ENCODE peak calls at places on chromosome 14, in six cellular contexts. One of them, this sample, is unnamed.

GRCh38 chr14:74612346-74613021 is 447 bp upstream of the LTBP2 start:
- DNase-seq in NCI-H1417: peak
- DNase-seq in left colon: peak
- DNase-seq in activated naive CD4-positive, alpha-beta T cell: peak
- DNase-seq in SJCRH30: peak
- DNase-seq in activated CD8-positive, alpha-beta memory T cell treated with anti-CD3 and anti-CD28 coated beads for 4 hours: peak
- DNase-seq in this sample: peak

GRCh38 chr14:104158827-104159798 is 20.7 kb downstream of the KIF26A start:
- DNase-seq in NCI-H1417: no peak
- DNase-seq in left colon: no peak
- DNase-seq in activated naive CD4-positive, alpha-beta T cell: no peak
- DNase-seq in SJCRH30: no peak
- DNase-seq in activated CD8-positive, alpha-beta memory T cell treated with anti-CD3 and anti-CD28 coated beads for 4 hours: no peak
- DNase-seq in this sample: no peak

GRCh38 chr14:82441270-82441669 is 907.6 kb upstream of the SEL1L start:
- DNase-seq in NCI-H1417: no peak
- DNase-seq in left colon: no peak
- DNase-seq in activated naive CD4-positive, alpha-beta T cell: no peak
- DNase-seq in SJCRH30: no peak
- DNase-seq in activated CD8-positive, alpha-beta memory T cell treated with anti-CD3 and anti-CD28 coated beads for 4 hours: no peak
- DNase-seq in this sample: no peak

GRCh38 chr14:52824479-52824878 is 33.1 kb upstream of the GNPNAT1 start:
- DNase-seq in NCI-H1417: no peak
- DNase-seq in left colon: no peak
- DNase-seq in activated naive CD4-positive, alpha-beta T cell: no peak
- DNase-seq in SJCRH30: no peak
- DNase-seq in activated CD8-positive, alpha-beta memory T cell treated with anti-CD3 and anti-CD28 coated beads for 4 hours: no peak
- DNase-seq in this sample: no peak

GRCh38 chr14:32202468-32202865 is 602 bp downstream of the RNU6-8 start:
- DNase-seq in NCI-H1417: peak
- DNase-seq in left colon: no peak
- DNase-seq in activated naive CD4-positive, alpha-beta T cell: no peak
- DNase-seq in SJCRH30: peak
- DNase-seq in activated CD8-positive, alpha-beta memory T cell treated with anti-CD3 and anti-CD28 coated beads for 4 hours: no peak
- DNase-seq in this sample: no peak

GRCh38 chr14:23443881-23444280 is 8.4 kb upstream of the MYH7 start:
- DNase-seq in NCI-H1417: no peak
- DNase-seq in left colon: no peak
- DNase-seq in activated naive CD4-positive, alpha-beta T cell: no peak
- DNase-seq in SJCRH30: peak
- DNase-seq in activated CD8-positive, alpha-beta memory T cell treated with anti-CD3 and anti-CD28 coated beads for 4 hours: no peak
- DNase-seq in this sample: no peak

GRCh38 chr14:77144412-77145115 is 3.0 kb upstream of the ZDHHC22 start:
- DNase-seq in NCI-H1417: peak
- DNase-seq in left colon: no peak
- DNase-seq in activated naive CD4-positive, alpha-beta T cell: no peak
- DNase-seq in SJCRH30: no peak
- DNase-seq in activated CD8-positive, alpha-beta memory T cell treated with anti-CD3 and anti-CD28 coated beads for 4 hours: no peak
- DNase-seq in this sample: no peak

GRCh38 chr14:62117010-62117717 is 354.9 kb downstream of the SNAPC1 start:
- DNase-seq in NCI-H1417: peak
- DNase-seq in left colon: peak
- DNase-seq in activated naive CD4-positive, alpha-beta T cell: peak
- DNase-seq in SJCRH30: peak
- DNase-seq in activated CD8-positive, alpha-beta memory T cell treated with anti-CD3 and anti-CD28 coated beads for 4 hours: peak
- DNase-seq in this sample: peak

GRCh38 chr14:20413785-20414117 is 450 bp upstream of the TEP1 start:
- DNase-seq in NCI-H1417: no peak
- DNase-seq in left colon: no peak
- DNase-seq in activated naive CD4-positive, alpha-beta T cell: no peak
- DNase-seq in SJCRH30: peak
- DNase-seq in activated CD8-positive, alpha-beta memory T cell treated with anti-CD3 and anti-CD28 coated beads for 4 hours: no peak
- DNase-seq in this sample: no peak

GRCh38 chr14:30648471-30648870 is 26.4 kb downstream of the SCFD1 start:
- DNase-seq in NCI-H1417: no peak
- DNase-seq in left colon: no peak
- DNase-seq in activated naive CD4-positive, alpha-beta T cell: no peak
- DNase-seq in SJCRH30: no peak
- DNase-seq in activated CD8-positive, alpha-beta memory T cell treated with anti-CD3 and anti-CD28 coated beads for 4 hours: no peak
- DNase-seq in this sample: no peak

GRCh38 chr14:63713765-63714164 is 14.1 kb downstream of the SGPP1 start:
- DNase-seq in NCI-H1417: no peak
- DNase-seq in left colon: no peak
- DNase-seq in activated naive CD4-positive, alpha-beta T cell: no peak
- DNase-seq in SJCRH30: no peak
- DNase-seq in activated CD8-positive, alpha-beta memory T cell treated with anti-CD3 and anti-CD28 coated beads for 4 hours: no peak
- DNase-seq in this sample: no peak

GRCh38 chr14:88189040-88189839 is 133.8 kb downstream of the KCNK10 start:
- DNase-seq in NCI-H1417: peak
- DNase-seq in left colon: peak
- DNase-seq in activated naive CD4-positive, alpha-beta T cell: no peak
- DNase-seq in SJCRH30: peak
- DNase-seq in activated CD8-positive, alpha-beta memory T cell treated with anti-CD3 and anti-CD28 coated beads for 4 hours: no peak
- DNase-seq in this sample: peak

GRCh38 chr14:56730468-56731145 is 79.7 kb downstream of the OTX2 start:
- DNase-seq in NCI-H1417: no peak
- DNase-seq in left colon: no peak
- DNase-seq in activated naive CD4-positive, alpha-beta T cell: no peak
- DNase-seq in SJCRH30: peak
- DNase-seq in activated CD8-positive, alpha-beta memory T cell treated with anti-CD3 and anti-CD28 coated beads for 4 hours: no peak
- DNase-seq in this sample: no peak

GRCh38 chr14:87992349-87992719 is 648 bp downstream of the GALC start:
- DNase-seq in NCI-H1417: peak
- DNase-seq in left colon: no peak
- DNase-seq in activated naive CD4-positive, alpha-beta T cell: no peak
- DNase-seq in SJCRH30: no peak
- DNase-seq in activated CD8-positive, alpha-beta memory T cell treated with anti-CD3 and anti-CD28 coated beads for 4 hours: no peak
- DNase-seq in this sample: no peak

GRCh38 chr14:71408362-71409035 is 501.2 kb downstream of the PCNX1 start:
- DNase-seq in NCI-H1417: no peak
- DNase-seq in left colon: no peak
- DNase-seq in activated naive CD4-positive, alpha-beta T cell: no peak
- DNase-seq in SJCRH30: peak
- DNase-seq in activated CD8-positive, alpha-beta memory T cell treated with anti-CD3 and anti-CD28 coated beads for 4 hours: no peak
- DNase-seq in this sample: no peak

GRCh38 chr14:29353473-29353872 is 574.2 kb downstream of the PRKD1 start:
- DNase-seq in NCI-H1417: no peak
- DNase-seq in left colon: no peak
- DNase-seq in activated naive CD4-positive, alpha-beta T cell: no peak
- DNase-seq in SJCRH30: no peak
- DNase-seq in activated CD8-positive, alpha-beta memory T cell treated with anti-CD3 and anti-CD28 coated beads for 4 hours: no peak
- DNase-seq in this sample: no peak

GRCh38 chr14:105496831-105497591 is 6.0 kb downstream of the TEDC1 start:
- DNase-seq in NCI-H1417: no peak
- DNase-seq in left colon: no peak
- DNase-seq in activated naive CD4-positive, alpha-beta T cell: no peak
- DNase-seq in SJCRH30: no peak
- DNase-seq in activated CD8-positive, alpha-beta memory T cell treated with anti-CD3 and anti-CD28 coated beads for 4 hours: no peak
- DNase-seq in this sample: no peak

GRCh38 chr14:105059035-105059916 is 6.0 kb downstream of the GPR132 start:
- DNase-seq in NCI-H1417: no peak
- DNase-seq in left colon: no peak
- DNase-seq in activated naive CD4-positive, alpha-beta T cell: no peak
- DNase-seq in SJCRH30: peak
- DNase-seq in activated CD8-positive, alpha-beta memory T cell treated with anti-CD3 and anti-CD28 coated beads for 4 hours: no peak
- DNase-seq in this sample: peak

GRCh38 chr14:56794557-56795283 is 15.6 kb downstream of the OTX2 start:
- DNase-seq in NCI-H1417: no peak
- DNase-seq in left colon: no peak
- DNase-seq in activated naive CD4-positive, alpha-beta T cell: no peak
- DNase-seq in SJCRH30: no peak
- DNase-seq in activated CD8-positive, alpha-beta memory T cell treated with anti-CD3 and anti-CD28 coated beads for 4 hours: no peak
- DNase-seq in this sample: no peak

GRCh38 chr14:88630565-88630964 is 67.7 kb downstream of the ZC3H14 start:
- DNase-seq in NCI-H1417: no peak
- DNase-seq in left colon: no peak
- DNase-seq in activated naive CD4-positive, alpha-beta T cell: no peak
- DNase-seq in SJCRH30: no peak
- DNase-seq in activated CD8-positive, alpha-beta memory T cell treated with anti-CD3 and anti-CD28 coated beads for 4 hours: no peak
- DNase-seq in this sample: no peak

GRCh38 chr14:75279153-75279738 is 618 bp downstream of the FOS start:
- DNase-seq in NCI-H1417: peak
- DNase-seq in left colon: peak
- DNase-seq in activated naive CD4-positive, alpha-beta T cell: no peak
- DNase-seq in SJCRH30: peak
- DNase-seq in activated CD8-positive, alpha-beta memory T cell treated with anti-CD3 and anti-CD28 coated beads for 4 hours: no peak
- DNase-seq in this sample: no peak

GRCh38 chr14:22887260-22887989 is 4.4 kb downstream of the REM2 start:
- DNase-seq in NCI-H1417: peak
- DNase-seq in left colon: peak
- DNase-seq in activated naive CD4-positive, alpha-beta T cell: no peak
- DNase-seq in SJCRH30: no peak
- DNase-seq in activated CD8-positive, alpha-beta memory T cell treated with anti-CD3 and anti-CD28 coated beads for 4 hours: no peak
- DNase-seq in this sample: no peak

GRCh38 chr14:41830679-41831078 is 224.0 kb downstream of the LRFN5 start:
- DNase-seq in NCI-H1417: no peak
- DNase-seq in left colon: peak
- DNase-seq in activated naive CD4-positive, alpha-beta T cell: no peak
- DNase-seq in SJCRH30: peak
- DNase-seq in activated CD8-positive, alpha-beta memory T cell treated with anti-CD3 and anti-CD28 coated beads for 4 hours: no peak
- DNase-seq in this sample: no peak

GRCh38 chr14:36394593-36394992 is 74.2 kb upstream of the MBIP start:
- DNase-seq in NCI-H1417: no peak
- DNase-seq in left colon: no peak
- DNase-seq in activated naive CD4-positive, alpha-beta T cell: no peak
- DNase-seq in SJCRH30: no peak
- DNase-seq in activated CD8-positive, alpha-beta memory T cell treated with anti-CD3 and anti-CD28 coated beads for 4 hours: no peak
- DNase-seq in this sample: no peak

GRCh38 chr14:90056821-90057220 is 5.0 kb upstream of the KCNK13 start:
- DNase-seq in NCI-H1417: no peak
- DNase-seq in left colon: no peak
- DNase-seq in activated naive CD4-positive, alpha-beta T cell: no peak
- DNase-seq in SJCRH30: no peak
- DNase-seq in activated CD8-positive, alpha-beta memory T cell treated with anti-CD3 and anti-CD28 coated beads for 4 hours: no peak
- DNase-seq in this sample: no peak

GRCh38 chr14:45715946-45716345 is 462.9 kb upstream of the MIS18BP1 start:
- DNase-seq in NCI-H1417: no peak
- DNase-seq in left colon: no peak
- DNase-seq in activated naive CD4-positive, alpha-beta T cell: no peak
- DNase-seq in SJCRH30: peak
- DNase-seq in activated CD8-positive, alpha-beta memory T cell treated with anti-CD3 and anti-CD28 coated beads for 4 hours: no peak
- DNase-seq in this sample: no peak

GRCh38 chr14:80992580-80992979 is 37.2 kb downstream of the TSHR start:
- DNase-seq in NCI-H1417: no peak
- DNase-seq in left colon: no peak
- DNase-seq in activated naive CD4-positive, alpha-beta T cell: no peak
- DNase-seq in SJCRH30: no peak
- DNase-seq in activated CD8-positive, alpha-beta memory T cell treated with anti-CD3 and anti-CD28 coated beads for 4 hours: no peak
- DNase-seq in this sample: no peak

GRCh38 chr14:73743431-73743931 is 29.3 kb upstream of the PNMA1 start:
- DNase-seq in NCI-H1417: no peak
- DNase-seq in left colon: no peak
- DNase-seq in activated naive CD4-positive, alpha-beta T cell: no peak
- DNase-seq in SJCRH30: peak
- DNase-seq in activated CD8-positive, alpha-beta memory T cell treated with anti-CD3 and anti-CD28 coated beads for 4 hours: no peak
- DNase-seq in this sample: peak

GRCh38 chr14:21278632-21279031 is 1.3 kb upstream of the RPGRIP1 start:
- DNase-seq in NCI-H1417: no peak
- DNase-seq in left colon: no peak
- DNase-seq in activated naive CD4-positive, alpha-beta T cell: no peak
- DNase-seq in SJCRH30: no peak
- DNase-seq in activated CD8-positive, alpha-beta memory T cell treated with anti-CD3 and anti-CD28 coated beads for 4 hours: no peak
- DNase-seq in this sample: no peak

GRCh38 chr14:99513946-99514551 is 32.8 kb downstream of the CCNK start:
- DNase-seq in NCI-H1417: no peak
- DNase-seq in left colon: no peak
- DNase-seq in activated naive CD4-positive, alpha-beta T cell: no peak
- DNase-seq in SJCRH30: no peak
- DNase-seq in activated CD8-positive, alpha-beta memory T cell treated with anti-CD3 and anti-CD28 coated beads for 4 hours: no peak
- DNase-seq in this sample: no peak

GRCh38 chr14:23185046-23185445 is 1.6 kb upstream of the SLC7A8 start:
- DNase-seq in NCI-H1417: no peak
- DNase-seq in left colon: no peak
- DNase-seq in activated naive CD4-positive, alpha-beta T cell: no peak
- DNase-seq in SJCRH30: no peak
- DNase-seq in activated CD8-positive, alpha-beta memory T cell treated with anti-CD3 and anti-CD28 coated beads for 4 hours: no peak
- DNase-seq in this sample: no peak

GRCh38 chr14:39266589-39266870 is 32.8 kb downstream of the MIA2 start:
- DNase-seq in NCI-H1417: no peak
- DNase-seq in left colon: peak
- DNase-seq in activated naive CD4-positive, alpha-beta T cell: no peak
- DNase-seq in SJCRH30: no peak
- DNase-seq in activated CD8-positive, alpha-beta memory T cell treated with anti-CD3 and anti-CD28 coated beads for 4 hours: no peak
- DNase-seq in this sample: peak

GRCh38 chr14:106564058-106564643 is 1037.8 kb downstream of the TMEM121 start:
- DNase-seq in NCI-H1417: no peak
- DNase-seq in left colon: peak
- DNase-seq in activated naive CD4-positive, alpha-beta T cell: peak
- DNase-seq in SJCRH30: peak
- DNase-seq in activated CD8-positive, alpha-beta memory T cell treated with anti-CD3 and anti-CD28 coated beads for 4 hours: no peak
- DNase-seq in this sample: peak

GRCh38 chr14:106174206-106174605 is 647.8 kb downstream of the TMEM121 start:
- DNase-seq in NCI-H1417: no peak
- DNase-seq in left colon: no peak
- DNase-seq in activated naive CD4-positive, alpha-beta T cell: no peak
- DNase-seq in SJCRH30: no peak
- DNase-seq in activated CD8-positive, alpha-beta memory T cell treated with anti-CD3 and anti-CD28 coated beads for 4 hours: peak
- DNase-seq in this sample: no peak

GRCh38 chr14:29940482-29940881 is 12.8 kb upstream of the PRKD1 start:
- DNase-seq in NCI-H1417: no peak
- DNase-seq in left colon: no peak
- DNase-seq in activated naive CD4-positive, alpha-beta T cell: no peak
- DNase-seq in SJCRH30: no peak
- DNase-seq in activated CD8-positive, alpha-beta memory T cell treated with anti-CD3 and anti-CD28 coated beads for 4 hours: no peak
- DNase-seq in this sample: no peak

GRCh38 chr14:29894030-29894429 is 33.6 kb downstream of the PRKD1 start:
- DNase-seq in NCI-H1417: no peak
- DNase-seq in left colon: no peak
- DNase-seq in activated naive CD4-positive, alpha-beta T cell: no peak
- DNase-seq in SJCRH30: no peak
- DNase-seq in activated CD8-positive, alpha-beta memory T cell treated with anti-CD3 and anti-CD28 coated beads for 4 hours: no peak
- DNase-seq in this sample: no peak

GRCh38 chr14:54893151-54893760 is 9.4 kb downstream of the GCH1 start:
- DNase-seq in NCI-H1417: peak
- DNase-seq in left colon: no peak
- DNase-seq in activated naive CD4-positive, alpha-beta T cell: no peak
- DNase-seq in SJCRH30: peak
- DNase-seq in activated CD8-positive, alpha-beta memory T cell treated with anti-CD3 and anti-CD28 coated beads for 4 hours: no peak
- DNase-seq in this sample: no peak

GRCh38 chr14:55065411-55065810 is 14.0 kb downstream of the MAPK1IP1L start:
- DNase-seq in NCI-H1417: no peak
- DNase-seq in left colon: no peak
- DNase-seq in activated naive CD4-positive, alpha-beta T cell: no peak
- DNase-seq in SJCRH30: no peak
- DNase-seq in activated CD8-positive, alpha-beta memory T cell treated with anti-CD3 and anti-CD28 coated beads for 4 hours: no peak
- DNase-seq in this sample: no peak

GRCh38 chr14:103961928-103962578 is 19.7 kb upstream of the RD3L start:
- DNase-seq in NCI-H1417: no peak
- DNase-seq in left colon: no peak
- DNase-seq in activated naive CD4-positive, alpha-beta T cell: no peak
- DNase-seq in SJCRH30: no peak
- DNase-seq in activated CD8-positive, alpha-beta memory T cell treated with anti-CD3 and anti-CD28 coated beads for 4 hours: no peak
- DNase-seq in this sample: no peak